ENCODE peak calls at places on chromosomes 2 and 18, in six cellular contexts. R is NCI-H82, S is neural progenitor cell, X is GM04504, H is epithelial cell of prostate, I is left lung. L is an unnamed sample.
A peak's percentile ranks its signal among the peaks of the same experiment; 100 is the strongest.

GRCh38 chr2:133884739-133885381 is 316.6 kb upstream of the NCKAP5 start:
- DNase-seq in R (peak; percentile 53), S (no peak), X (no peak), H (no peak), I (no peak), L (no peak)

GRCh38 chr18:3655637-3656050 is 205.7 kb downstream of the TGIF1 start:
- DNase-seq in R (no peak), S (no peak), X (no peak), H (no peak), I (no peak), L (no peak)

GRCh38 chr2:19547321-19547720 is 188.9 kb upstream of the OSR1 start:
- DNase-seq in R (no peak), S (no peak), X (no peak), H (no peak), I (no peak), L (no peak)

GRCh38 chr2:72576861-72577260 is 249.0 kb downstream of the EXOC6B start:
- DNase-seq in R (no peak), S (no peak), X (no peak), H (no peak), I (no peak), L (no peak)

GRCh38 chr18:9965711-9966624 is 52.2 kb downstream of the VAPA start:
- DNase-seq in R (no peak), S (no peak), X (no peak), H (no peak), I (no peak), L (no peak)

GRCh38 chr18:37385846-37386435 is 179.7 kb downstream of the CELF4 start:
- DNase-seq in R (peak; percentile 68), S (peak; percentile 56), X (peak; percentile 11), H (no peak), I (no peak), L (no peak)

GRCh38 chr2:145091011-145091744 is 571.3 kb upstream of the ZEB2 start:
- DNase-seq in R (no peak), S (no peak), X (peak; percentile 69), H (no peak), I (no peak), L (no peak)

GRCh38 chr18:58578835-58579560 is 49.9 kb downstream of the ALPK2 start:
- DNase-seq in R (peak; percentile 63), S (no peak), X (peak; percentile 87), H (peak; percentile 22), I (no peak), L (no peak)

GRCh38 chr2:199458806-199459285 is 1.1 kb upstream of the SATB2 start:
- DNase-seq in R (peak; percentile 70), S (no peak), X (no peak), H (no peak), I (peak; percentile 86), L (no peak)

GRCh38 chr2:230152334-230152733 is 67.5 kb downstream of the SP110 start:
- DNase-seq in R (no peak), S (no peak), X (no peak), H (no peak), I (no peak), L (no peak)

GRCh38 chr18:67218556-67218955 is 298.0 kb downstream of the DSEL start:
- DNase-seq in R (no peak), S (no peak), X (no peak), H (no peak), I (no peak), L (no peak)

GRCh38 chr18:45526120-45526841 is 89.0 kb upstream of the SLC14A2 start:
- DNase-seq in R (peak; percentile 10), S (no peak), X (peak; percentile 16), H (no peak), I (no peak), L (no peak)